ENCODE peak calls at places on chromosomes 16 and 17, in six cellular contexts. O is naive thymus-derived CD4-positive, alpha-beta T cell; W is pancreas; H is lung; P is psoas muscle; Y is colonic mucosa. E is an unnamed sample.

GRCh38 chr16:81376880-81377279 is 62.1 kb downstream of the GAN start:
- DNase-seq in O (no peak), W (no peak), H (no peak), Y (no peak), P (no peak), E (no peak)

GRCh38 chr17:62321451-62321850 is 58.9 kb upstream of the EFCAB3 start:
- DNase-seq in O (no peak), W (no peak), P (no peak), H (no peak), Y (no peak), E (no peak)

GRCh38 chr17:19867654-19868395 is at the start of gene ULK2:
- DNase-seq in Y (peak; percentile 48), O (peak; percentile 57), W (peak; percentile 54), P (peak; percentile 73), H (peak; percentile 55), E (peak; percentile 34)

GRCh38 chr16:69796285-69797118 is 34.4 kb downstream of the WWP2 start:
- DNase-seq in W (no peak), H (peak; percentile 38), Y (peak; percentile 47), P (no peak), O (no peak), E (no peak)

GRCh38 chr17:50710025-50710424 is 2.3 kb upstream of the ANKRD40 start:
- DNase-seq in Y (no peak), P (no peak), O (no peak), H (no peak), W (no peak), E (no peak)

GRCh38 chr17:13598353-13599167 is 3.2 kb downstream of the HS3ST3A1 start:
- DNase-seq in W (no peak), H (no peak), O (no peak), Y (no peak), P (no peak), E (no peak)

GRCh38 chr16:78230832-78231231 is 131.4 kb downstream of the WWOX start:
- DNase-seq in Y (peak; percentile 56), O (no peak), W (no peak), H (peak; percentile 13), P (no peak), E (no peak)

GRCh38 chr17:561118-561517 is 153.5 kb downstream of the VPS53 start:
- DNase-seq in P (no peak), W (no peak), O (no peak), Y (no peak), H (no peak), E (no peak)

GRCh38 chr17:31515226-31515759 is 123.8 kb downstream of the RAB11FIP4 start:
- DNase-seq in O (no peak), Y (no peak), W (no peak), H (no peak), P (no peak), E (no peak)

GRCh38 chr17:44279586-44280344 is 11.8 kb upstream of the SLC4A1 start:
- DNase-seq in W (peak; percentile 80), H (peak; percentile 57), Y (peak; percentile 66), P (peak; percentile 74), O (peak; percentile 15), E (no peak)

GRCh38 chr17:51455931-51456330 is 195.6 kb downstream of the UTP18 start:
- DNase-seq in H (no peak), W (no peak), Y (no peak), O (no peak), P (no peak), E (no peak)

GRCh38 chr16:31202402-31203385 is at the start of gene PYCARD:
- DNase-seq in O (peak; percentile 28), H (peak; percentile 66), P (peak; percentile 67), Y (peak; percentile 81), W (peak; percentile 39), E (no peak)

GRCh38 chr16:85613609-85614337 is 651 bp downstream of the GSE1 start:
- DNase-seq in O (no peak), Y (peak; percentile 68), H (peak; percentile 58), W (peak; percentile 68), P (peak; percentile 72), E (no peak)

GRCh38 chr16:76683051-76683450 is 405.9 kb downstream of the CNTNAP4 start:
- DNase-seq in O (no peak), H (no peak), W (no peak), P (no peak), Y (no peak), E (no peak)

GRCh38 chr17:66564992-66565465 is 262.6 kb downstream of the PRKCA start:
- DNase-seq in H (no peak), Y (no peak), P (no peak), O (no peak), W (no peak), E (no peak)

GRCh38 chr17:9935408-9935807 is 30.3 kb upstream of the RCVRN start:
- DNase-seq in W (no peak), Y (no peak), H (no peak), P (no peak), O (no peak), E (no peak)

GRCh38 chr17:18039535-18040286 is 503 bp downstream of the GID4 start:
- DNase-seq in H (no peak), P (peak; percentile 27), O (no peak), W (peak; percentile 31), Y (peak; percentile 25), E (peak; percentile 66)

GRCh38 chr16:84670063-84670462 is 21.8 kb downstream of the KLHL36 start:
- DNase-seq in O (no peak), P (no peak), Y (no peak), W (no peak), H (no peak), E (no peak)

GRCh38 chr16:61791465-61791864 is 244.8 kb downstream of the CDH8 start:
- DNase-seq in W (no peak), Y (no peak), O (no peak), P (no peak), H (no peak), E (no peak)

GRCh38 chr17:57892820-57893595 is 43.2 kb upstream of the MRPS23 start:
- DNase-seq in W (peak; percentile 90), P (peak; percentile 93), Y (peak; percentile 80), H (peak; percentile 95), O (no peak), E (no peak)

GRCh38 chr16:89925596-89926079 is 2.5 kb downstream of the TUBB3 start:
- DNase-seq in W (no peak), O (no peak), P (no peak), Y (no peak), H (no peak), E (no peak)

GRCh38 chr16:25109643-25110042 is 1.9 kb upstream of the LCMT1 start:
- DNase-seq in W (no peak), P (peak; percentile 60), Y (peak; percentile 84), H (peak; percentile 48), O (no peak), E (no peak)

GRCh38 chr17:21239680-21240374 is 13.4 kb downstream of the NATD1 start:
- DNase-seq in P (no peak), O (no peak), H (no peak), Y (no peak), W (no peak), E (no peak)

GRCh38 chr16:56203052-56203451 is 11.8 kb downstream of the GNAO1 start:
- DNase-seq in W (no peak), H (no peak), P (peak; percentile 26), Y (no peak), O (no peak), E (no peak)

GRCh38 chr17:35918665-35919064 is 11.9 kb downstream of the RDM1 start:
- DNase-seq in Y (no peak), W (no peak), O (no peak), P (no peak), H (no peak), E (no peak)

GRCh38 chr16:47877166-47877565 is 278.6 kb downstream of the ABCC12 start:
- DNase-seq in H (no peak), Y (no peak), P (no peak), W (no peak), O (no peak), E (no peak)
- H3K9me3 ChIP-seq in H (no peaks in the 10 kb centered on the region), Y (no peaks in the 10 kb centered on the region), P (no peaks in the 10 kb centered on the region), W (no peaks in the 10 kb centered on the region), O (no peaks in the 10 kb centered on the region), E (no peaks in the 10 kb centered on the region)

GRCh38 chr17:1978396-1978962 is 46.7 kb downstream of the RTN4RL1 start:
- DNase-seq in H (no peak), P (no peak), Y (no peak), O (no peak), W (no peak), E (no peak)
- H3K9me3 ChIP-seq in H (no peaks in the 10 kb centered on the region), P (no peaks in the 10 kb centered on the region), Y (no peaks in the 10 kb centered on the region), O (no peaks in the 10 kb centered on the region), W (no peaks in the 10 kb centered on the region), E (no peaks in the 10 kb centered on the region)

DNA sequence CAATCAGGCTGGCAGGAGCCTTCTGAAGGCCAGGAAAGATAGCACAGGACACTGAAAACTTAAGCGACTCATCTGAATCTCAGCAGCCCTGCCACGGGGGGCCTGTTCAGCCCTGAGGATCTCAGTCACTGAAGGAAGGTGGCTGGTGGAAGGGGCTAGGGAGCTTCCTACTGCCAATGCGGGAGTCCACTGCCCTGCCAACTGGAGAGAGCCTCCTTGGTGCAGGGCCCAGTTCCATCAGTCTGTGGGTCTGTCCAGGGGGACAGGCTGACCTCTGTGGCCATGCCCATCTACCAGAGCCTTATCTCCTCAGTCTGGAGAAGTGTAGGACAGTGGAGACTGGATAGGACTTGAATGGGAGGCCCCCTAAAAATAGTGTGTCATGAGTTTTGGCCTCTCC is 1851.6 kb downstream of the TP53TG3F start:
- DNase-seq in P (no peak), Y (no peak), W (no peak), O (no peak), H (no peak), E (no peak)
- H3K9me3 ChIP-seq in P (no peaks in the 10 kb centered on the region), Y (peaks cover 8% of the 10 kb centered on the region), W (no peaks in the 10 kb centered on the region), O (peaks cover 5% of the 10 kb centered on the region), H (no peaks in the 10 kb centered on the region), E (peaks cover 5% of the 10 kb centered on the region)

DNA sequence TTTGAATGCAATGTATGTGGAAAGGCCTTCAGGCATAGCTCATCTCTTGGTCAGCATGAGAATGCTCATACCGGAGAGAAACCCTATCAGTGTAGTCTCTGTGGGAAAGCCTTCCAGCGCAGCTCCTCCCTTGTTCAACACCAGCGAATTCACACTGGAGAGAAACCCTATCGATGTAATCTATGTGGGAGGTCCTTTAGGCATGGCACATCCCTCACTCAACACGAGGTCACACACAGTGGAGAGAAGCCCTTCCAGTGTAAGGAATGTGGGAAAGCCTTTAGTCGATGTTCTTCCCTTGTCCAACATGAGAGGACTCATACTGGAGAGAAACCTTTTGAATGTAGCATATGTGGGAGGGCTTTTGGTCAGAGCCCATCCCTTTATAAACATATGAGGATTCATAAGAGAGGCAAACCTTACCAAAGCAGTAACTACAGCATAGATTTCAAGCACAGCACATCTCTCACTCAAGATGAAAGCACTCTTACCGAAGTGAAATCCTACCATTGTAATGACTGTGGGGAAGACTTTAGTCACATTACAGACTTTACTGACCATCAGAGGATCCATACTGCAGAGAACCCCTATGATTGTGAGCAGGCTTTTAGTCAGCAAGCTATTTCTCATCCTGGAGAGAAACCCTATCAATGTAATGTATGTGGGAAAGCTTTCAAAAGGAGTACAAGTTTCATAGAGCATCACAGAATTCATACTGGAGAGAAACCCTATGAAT is 24.7 kb downstream of the ZFP90 start:
- DNase-seq in O (no peak), H (no peak), P (no peak), W (no peak), Y (no peak), E (no peak)
- H3K9me3 ChIP-seq in O (peaks cover 56% of the 10 kb centered on the region), H (peaks cover 85% of the 10 kb centered on the region), P (peaks cover 95% of the 10 kb centered on the region), W (peaks cover 3% of the 10 kb centered on the region), Y (peaks cover 44% of the 10 kb centered on the region), E (peaks cover 47% of the 10 kb centered on the region)